ENCODE peak calls at places on chromosome 1, in four cellular contexts. V, M, B and S are unnamed samples.

GRCh38 chr1:92277105-92277504 is 21.7 kb downstream of the GLMN start:
- DNase-seq in V (no peak), M (peak; percentile 42), B (no peak), S (no peak)

GRCh38 chr1:111834956-111835355 is 79.3 kb downstream of the DDX20 start:
- DNase-seq in V (no peak), M (no peak), B (no peak), S (no peak)

GRCh38 chr1:22043175-22043769 is 9.2 kb upstream of the CDC42 start:
- DNase-seq in B (peak; percentile 45), M (peak; percentile 55), V (no peak), S (peak; percentile 92)

GRCh38 chr1:23477359-23478144 is 6.4 kb downstream of the ASAP3 start:
- DNase-seq in M (peak; percentile 67), B (peak; percentile 62), V (no peak), S (peak; percentile 92)

GRCh38 chr1:161166669-161167548 is 683 bp downstream of the PPOX start:
- DNase-seq in V (no peak), M (no peak), B (peak; percentile 22), S (no peak)

GRCh38 chr1:115727706-115728249 is 40.7 kb downstream of the CASQ2 start:
- DNase-seq in M (no peak), B (peak; percentile 36), V (no peak), S (peak; percentile 70)

GRCh38 chr1:212782422-212783154 is 9.0 kb downstream of the NSL1 start:
- DNase-seq in M (peak; percentile 8), B (no peak), V (no peak), S (peak; percentile 25)

GRCh38 chr1:159849972-159850371 is 12.5 kb downstream of the VSIG8 start:
- DNase-seq in M (no peak), B (no peak), V (no peak), S (peak; percentile 76)

GRCh38 chr1:25779894-25780293 is 20.1 kb upstream of the SELENON start:
- DNase-seq in M (no peak), B (no peak), V (no peak), S (no peak)

GRCh38 chr1:3135746-3136455 is 66.9 kb downstream of the PRDM16 start:
- DNase-seq in B (no peak), M (no peak), V (no peak), S (no peak)

GRCh38 chr1:44314401-44314800 is 40.7 kb downstream of the ERI3 start:
- DNase-seq in V (no peak), B (no peak), M (no peak), S (no peak)

GRCh38 chr1:119729044-119729443 is 17.3 kb downstream of the PHGDH start:
- DNase-seq in B (no peak), V (no peak), M (no peak), S (no peak)

GRCh38 chr1:198641966-198642656 is 3.3 kb downstream of the PTPRC start:
- DNase-seq in B (no peak), M (no peak), V (no peak), S (no peak)

GRCh38 chr1:206631085-206631509 is 4.2 kb upstream of the DYRK3 start:
- DNase-seq in V (no peak), M (peak; percentile 52), B (peak; percentile 31), S (peak; percentile 60)

GRCh38 chr1:192225713-192226112 is 67.5 kb downstream of the RGS18 start:
- DNase-seq in M (peak; percentile 24), V (no peak), B (no peak), S (peak; percentile 58)

DNA sequence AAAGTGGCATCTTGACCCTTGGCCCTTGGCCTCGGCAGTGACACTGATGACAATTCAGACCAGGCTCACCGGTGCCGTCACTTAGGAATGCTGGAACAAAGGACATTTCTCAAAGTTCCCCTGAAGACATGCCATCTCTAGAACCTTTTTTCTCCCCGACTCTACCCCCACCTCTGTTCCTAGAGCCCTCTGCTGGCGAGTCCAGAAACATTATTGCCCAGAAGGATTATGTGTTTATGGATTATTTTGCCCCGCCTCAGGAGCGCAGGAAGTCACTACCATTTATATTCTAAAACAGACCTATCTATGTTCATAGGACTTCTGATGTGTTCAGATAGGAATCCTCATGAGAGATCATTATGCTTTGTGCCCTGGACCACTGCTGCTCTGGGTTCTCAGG is 12.6 kb upstream of the SHISA4 start:
- DNase-seq in B (no peak), M (no peak), V (no peak), S (no peak)
- H3K27ac ChIP-seq in B (no peak overlapping the region), M (no peak overlapping the region), V (peak overlapping the region; percentile 48), S (no peak overlapping the region)

GRCh38 chr1:15187175-15187810 is 33.7 kb downstream of the TMEM51 start:
- DNase-seq in B (no peak), V (no peak), M (no peak), S (no peak)
- H3K27ac ChIP-seq in B (no peak overlapping the region), V (no peak overlapping the region), M (peak overlapping the region; percentile 19), S (no peak overlapping the region)

GRCh38 chr1:207962716-207963428 is 51.9 kb upstream of the CD34 start:
- DNase-seq in M (no peak), B (no peak), V (peak; percentile 52), S (no peak)
- H3K27ac ChIP-seq in M (peak overlapping the region; percentile 60), B (no peak overlapping the region), V (peak overlapping the region; percentile 97), S (no peak overlapping the region)

GRCh38 chr1:66284746-66285145 is 249.2 kb upstream of the SGIP1 start:
- DNase-seq in V (no peak), B (no peak), M (no peak), S (no peak)

GRCh38 chr1:66281808-66282207 is 252.1 kb upstream of the SGIP1 start:
- DNase-seq in B (no peak), M (no peak), V (no peak), S (no peak)

GRCh38 chr1:66282343-66282852 is 251.6 kb upstream of the SGIP1 start:
- DNase-seq in M (peak; percentile 14), B (peak; percentile 3), V (no peak), S (peak; percentile 91)

GRCh38 chr1:66283583-66284041 is 250.3 kb upstream of the SGIP1 start:
- DNase-seq in B (no peak), M (peak; percentile 17), V (no peak), S (peak; percentile 94)

GRCh38 chr1:66282885-66283284 is 251.1 kb upstream of the SGIP1 start:
- DNase-seq in B (no peak), V (no peak), M (no peak), S (no peak)
- H3K27ac ChIP-seq in B (no peak overlapping the region), V (peak overlapping the region; percentile 95), M (no peak overlapping the region), S (peak overlapping the region; percentile 97)

GRCh38 chr1:9875636-9876000 is 34.5 kb downstream of the CTNNBIP1 start:
- DNase-seq in V (no peak), M (no peak), B (no peak), S (no peak)
- H3K27ac ChIP-seq in V (peak overlapping the region; percentile 27), M (peak overlapping the region; percentile 45), B (no peak overlapping the region), S (no peak overlapping the region)

DNA sequence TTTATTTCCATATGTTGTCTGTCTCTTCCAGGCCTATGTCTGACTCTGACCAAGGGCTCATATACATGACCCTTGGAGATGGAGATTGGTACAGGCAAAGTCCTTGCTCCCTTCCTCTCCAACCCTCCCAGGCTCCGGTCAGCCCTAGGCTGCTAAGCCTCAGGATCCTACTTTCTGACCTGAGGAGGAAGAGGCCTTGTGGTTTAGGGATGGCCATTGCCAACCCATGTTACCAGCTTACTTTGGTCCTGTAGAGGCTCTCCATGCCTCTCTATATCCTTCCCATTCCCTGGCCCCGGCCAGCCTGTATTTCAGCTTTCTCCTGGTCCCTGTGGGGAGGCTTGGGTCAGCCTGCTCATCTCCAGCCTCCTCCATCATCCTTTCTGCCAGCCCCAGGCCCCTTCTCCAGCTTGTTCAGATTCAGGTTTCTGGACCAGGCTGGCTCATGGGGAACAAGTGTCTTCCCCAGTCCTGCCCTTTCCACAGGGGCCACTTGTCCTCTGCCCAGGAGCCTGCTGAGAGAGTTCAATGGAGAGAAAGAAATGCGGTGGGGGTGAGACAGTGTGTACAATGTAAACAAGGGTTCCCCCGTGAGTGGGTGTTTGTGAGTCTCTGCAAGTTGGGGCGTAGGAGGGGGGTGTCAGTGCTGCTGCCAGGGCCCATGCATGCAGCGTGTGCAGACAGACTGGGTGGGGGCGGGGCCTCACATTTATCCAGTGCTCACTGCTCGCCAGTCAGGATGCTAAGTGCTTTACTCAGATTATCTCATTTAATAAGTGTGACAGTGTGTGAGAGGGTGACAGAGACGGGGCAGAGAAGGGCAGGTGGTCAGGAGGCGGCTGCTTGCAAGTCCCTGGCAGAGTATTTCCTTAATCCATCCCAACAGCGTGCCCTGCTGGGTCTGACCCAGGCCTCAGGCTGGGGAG is 31.3 kb upstream of the FOXO6 start:
- DNase-seq in V (no peak), B (no peak), M (no peak), S (no peak)
- H3K27ac ChIP-seq in V (no peak overlapping the region), B (no peak overlapping the region), M (no peak overlapping the region), S (no peak overlapping the region)

GRCh38 chr1:223845810-223846667 is at the start of gene TP53BP2:
- DNase-seq in V (peak; percentile 77), B (peak; percentile 97), M (peak; percentile 88), S (peak; percentile 82)
- H3K27ac ChIP-seq in V (peak within 1 kb of the TSS; percentile 100), B (peak within 1 kb of the TSS; percentile 95), M (peak within 1 kb of the TSS; percentile 95), S (peak within 1 kb of the TSS; percentile 98)

GRCh38 chr1:145959333-145959732 is 1.5 kb upstream of the LIX1L start:
- DNase-seq in M (no peak), B (no peak), V (no peak), S (no peak)

GRCh38 chr1:145961425-145962156 is 2.8 kb downstream of the ANKRD34A start:
- DNase-seq in V (peak; percentile 73), B (no peak), M (peak; percentile 19), S (no peak)

GRCh38 chr1:145961109-145961424 is 3.2 kb upstream of the LIX1L start:
- DNase-seq in B (no peak), M (no peak), V (no peak), S (no peak)

GRCh38 chr1:145959957-145960467 is 2.2 kb upstream of the LIX1L start:
- DNase-seq in M (no peak), V (no peak), B (no peak), S (no peak)

DNA sequence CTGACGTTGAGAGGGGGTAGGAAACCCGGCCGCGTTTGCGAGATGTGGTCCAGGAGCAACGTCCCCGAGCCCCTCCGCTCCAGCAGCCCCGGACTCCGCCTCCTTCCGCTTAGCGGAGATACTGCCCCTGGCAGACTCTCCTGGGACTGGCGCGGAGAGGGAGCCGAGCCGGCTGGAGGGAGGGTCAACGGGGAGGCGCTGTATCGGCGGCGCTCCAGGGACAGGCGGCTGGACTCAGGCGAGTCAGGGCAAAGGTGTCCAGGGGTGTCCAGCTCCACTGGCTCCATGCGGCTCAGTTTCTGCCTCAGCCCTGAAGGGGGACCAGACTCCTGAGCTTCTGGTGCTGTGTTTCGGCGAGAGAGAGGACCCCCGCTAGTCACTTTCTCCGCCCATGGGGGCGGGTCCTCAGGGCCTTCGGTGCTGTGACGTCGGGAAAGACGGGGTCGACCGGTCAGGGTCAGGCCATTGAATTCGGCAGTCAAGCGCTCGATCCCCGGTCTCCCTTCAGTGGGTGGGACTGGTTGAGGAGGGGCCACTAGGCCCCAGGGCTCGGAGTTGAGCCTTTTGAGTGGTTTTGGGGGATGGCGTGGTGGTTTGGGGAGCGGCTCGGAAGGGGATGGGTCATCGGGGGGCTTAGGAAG is 2.8 kb upstream of the LIX1L start:
- DNase-seq in V (peak; percentile 59), B (peak; percentile 47), M (no peak), S (no peak)
- H3K27ac ChIP-seq in V (peak overlapping the region; percentile 93), B (no peak overlapping the region), M (peak overlapping the region; percentile 82), S (no peak overlapping the region)